ENCODE peak calls at places on chromosome 14, in eight cellular contexts. R, S, Y, L, X, F, P and B are unnamed samples.

GRCh38 chr14:90017371-90017770 is 44.4 kb upstream of the KCNK13 start:
- DNase-seq in R (no peak), X (no peak), Y (no peak), L (no peak), S (no peak), P (no peak), F (no peak), B (no peak)

GRCh38 chr14:77045570-77045890 is 17.0 kb upstream of the IRF2BPL start:
- DNase-seq in R (no peak), P (no peak), X (peak), Y (no peak), S (no peak), F (peak), L (no peak), B (no peak)

GRCh38 chr14:52241102-52241793 is 26.2 kb upstream of the PTGDR start:
- DNase-seq in R (no peak), X (peak), S (no peak), L (peak), P (no peak), Y (no peak), F (no peak), B (peak)

GRCh38 chr14:88995437-88996198 is 171.2 kb downstream of the TTC8 start:
- DNase-seq in X (peak), S (no peak), P (no peak), R (peak), Y (no peak), F (no peak), L (peak), B (peak)

GRCh38 chr14:68589447-68590232 is 203.2 kb downstream of the ZFP36L1 start:
- DNase-seq in L (no peak), P (no peak), R (no peak), Y (no peak), S (no peak), X (no peak), F (no peak), B (no peak)

GRCh38 chr14:69985456-69985855 is 106.2 kb downstream of the SMOC1 start:
- DNase-seq in X (no peak), L (peak), Y (no peak), R (peak), P (no peak), S (no peak), F (no peak), B (peak)

GRCh38 chr14:82431031-82431430 is 897.4 kb upstream of the SEL1L start:
- DNase-seq in R (no peak), X (no peak), S (no peak), Y (peak), P (no peak), L (no peak), F (no peak), B (no peak)

GRCh38 chr14:79781882-79782281 is 429.4 kb downstream of the DIO2 start:
- DNase-seq in X (no peak), Y (no peak), F (no peak), R (no peak), S (no peak), P (no peak), L (no peak), B (no peak)

GRCh38 chr14:55832122-55832911 is 252.3 kb downstream of the KTN1 start:
- DNase-seq in Y (no peak), S (no peak), R (peak), F (no peak), X (no peak), P (peak), L (peak), B (peak)

GRCh38 chr14:56659964-56660551 is 80.5 kb downstream of the TMEM260 start:
- DNase-seq in R (peak), Y (peak), X (peak), P (peak), S (no peak), F (peak), L (peak), B (peak)